ENCODE peak calls at places on chromosomes 2 and 18, in four cellular contexts. F, S, V and O are unnamed samples.
A peak's percentile ranks its signal among the peaks of the same experiment; 100 is the strongest.

GRCh38 chr2:101718993-101719571 is 21.6 kb downstream of the MAP4K4 start:
- DNase-seq in S (no peak), V (no peak), F (no peak), O (no peak)

GRCh38 chr2:98180456-98180855 is 93.5 kb downstream of the VWA3B start:
- DNase-seq in S (no peak), F (no peak), V (no peak), O (no peak)

GRCh38 chr2:194126418-194126817 is 1530.6 kb upstream of the SLC39A10 start:
- DNase-seq in F (no peak), V (no peak), S (no peak), O (no peak)

GRCh38 chr2:76008001-76008702 is 297.4 kb upstream of the GCFC2 start:
- DNase-seq in F (no peak), V (peak; percentile 45), S (no peak), O (no peak)

GRCh38 chr2:162474006-162474405 is 130.1 kb downstream of the GCA start:
- DNase-seq in F (no peak), V (no peak), S (no peak), O (no peak)

GRCh38 chr2:166451451-166451850 is 42.6 kb downstream of the SCN7A start:
- DNase-seq in V (no peak), F (no peak), S (no peak), O (no peak)

GRCh38 chr2:175854665-175855064 is 147.4 kb downstream of the LNPK start:
- DNase-seq in S (no peak), F (no peak), V (no peak), O (no peak)

GRCh38 chr2:190443778-190444481 is 35.8 kb downstream of the MFSD6 start:
- DNase-seq in V (no peak), S (no peak), F (no peak), O (no peak)

GRCh38 chr2:220847006-220847405 is 725.1 kb downstream of the EPHA4 start:
- DNase-seq in F (no peak), V (no peak), S (no peak), O (no peak)

GRCh38 chr2:104254017-104254416 is 599.9 kb upstream of the POU3F3 start:
- DNase-seq in V (no peak), F (no peak), S (no peak), O (no peak)

GRCh38 chr18:61824733-61825363 is 68.0 kb downstream of the RNF152 start:
- DNase-seq in S (no peak), V (no peak), F (no peak), O (no peak)

GRCh38 chr2:133773862-133774674 is 205.8 kb upstream of the NCKAP5 start:
- DNase-seq in F (no peak), S (no peak), V (no peak), O (no peak)

GRCh38 chr2:160336091-160336490 is 136.0 kb upstream of the ITGB6 start:
- DNase-seq in S (no peak), F (no peak), V (no peak), O (no peak)

GRCh38 chr2:241025639-241026038 is 27.2 kb downstream of the SNED1 start:
- DNase-seq in F (no peak), V (no peak), S (no peak), O (no peak)

GRCh38 chr2:218908721-218909619 is 28.3 kb downstream of the WNT10A start:
- DNase-seq in F (peak; percentile 87), V (peak; percentile 89), S (peak; percentile 78), O (peak; percentile 96)

DNA sequence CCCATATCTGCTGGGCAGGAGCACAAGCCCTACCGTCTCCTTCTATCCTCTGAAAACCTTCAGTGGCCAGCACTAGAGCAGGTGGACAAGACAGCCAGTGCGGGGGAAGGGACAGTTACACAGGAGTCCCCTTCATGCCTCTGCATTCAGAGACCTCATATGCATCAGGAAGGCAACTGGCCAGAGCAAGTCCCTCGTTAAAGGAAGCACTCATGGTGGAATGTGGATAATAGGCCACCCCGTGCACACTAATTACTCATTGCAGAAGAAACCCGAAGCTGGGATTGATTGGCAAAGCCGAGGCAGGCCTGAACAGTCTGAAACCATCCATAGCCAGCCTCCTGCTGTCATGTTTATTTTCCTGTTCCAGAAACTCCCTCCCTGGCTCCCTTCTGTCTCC is 11.2 kb downstream of the KIAA2012 start:
- DNase-seq in F (no peak), V (no peak), S (no peak), O (no peak)
- TF ChIP-seq EGR1 in F (no peak), V (no peak), S (no peak), O (no peak)

DNA sequence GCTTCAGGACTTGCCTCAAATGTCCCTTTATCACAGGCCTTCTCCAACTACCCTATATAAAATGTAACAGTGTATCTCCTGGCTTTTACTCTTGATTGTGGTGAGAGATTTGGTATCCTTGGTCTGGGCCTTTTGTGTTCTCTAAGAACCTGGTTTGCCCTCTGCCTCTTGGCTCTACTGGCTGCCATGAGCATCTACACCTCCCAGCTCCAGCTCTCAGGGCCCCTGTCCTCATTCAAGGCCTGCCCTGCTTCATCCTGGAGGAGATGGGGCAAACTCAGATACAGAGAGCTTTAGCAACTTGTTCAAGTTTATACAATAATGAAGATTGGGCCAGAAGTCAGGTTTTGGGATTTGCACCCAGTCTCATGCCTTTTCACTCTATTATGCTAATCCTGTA is 45.0 kb downstream of the QPCT start:
- DNase-seq in F (no peak), S (no peak), V (no peak), O (peak; percentile 23)
- H3K27ac ChIP-seq in F (no peak overlapping the region), S (no peak overlapping the region), V (peak overlapping the region; percentile 43), O (no peak overlapping the region)

GRCh38 chr18:10111944-10112343 is 198.1 kb downstream of the VAPA start:
- DNase-seq in F (no peak), S (no peak), V (no peak), O (no peak)

GRCh38 chr18:10116574-10116973 is 202.8 kb downstream of the VAPA start:
- DNase-seq in V (no peak), S (no peak), F (no peak), O (no peak)

GRCh38 chr18:10119528-10119927 is 205.7 kb downstream of the VAPA start:
- DNase-seq in S (no peak), F (no peak), V (no peak), O (no peak)

GRCh38 chr18:10113156-10114022 is 199.6 kb downstream of the VAPA start:
- DNase-seq in F (no peak), S (no peak), V (no peak), O (no peak)

GRCh38 chr18:10114727-10115463 is 201.1 kb downstream of the VAPA start:
- DNase-seq in F (no peak), S (no peak), V (no peak), O (no peak)
- TF ChIP-seq EGR1 in F (no peak), S (no peak), V (no peak), O (no peak)

GRCh38 chr2:29614295-29614830 is 307.0 kb downstream of the ALK start:
- DNase-seq in F (no peak), V (no peak), S (no peak), O (no peak)

GRCh38 chr2:29615183-29615582 is 306.2 kb downstream of the ALK start:
- DNase-seq in S (no peak), F (no peak), V (no peak), O (no peak)

GRCh38 chr2:29613067-29613466 is 308.3 kb downstream of the ALK start:
- DNase-seq in S (no peak), V (no peak), F (no peak), O (no peak)

GRCh38 chr2:29612568-29612967 is 308.8 kb downstream of the ALK start:
- DNase-seq in V (no peak), S (no peak), F (no peak), O (no peak)

DNA sequence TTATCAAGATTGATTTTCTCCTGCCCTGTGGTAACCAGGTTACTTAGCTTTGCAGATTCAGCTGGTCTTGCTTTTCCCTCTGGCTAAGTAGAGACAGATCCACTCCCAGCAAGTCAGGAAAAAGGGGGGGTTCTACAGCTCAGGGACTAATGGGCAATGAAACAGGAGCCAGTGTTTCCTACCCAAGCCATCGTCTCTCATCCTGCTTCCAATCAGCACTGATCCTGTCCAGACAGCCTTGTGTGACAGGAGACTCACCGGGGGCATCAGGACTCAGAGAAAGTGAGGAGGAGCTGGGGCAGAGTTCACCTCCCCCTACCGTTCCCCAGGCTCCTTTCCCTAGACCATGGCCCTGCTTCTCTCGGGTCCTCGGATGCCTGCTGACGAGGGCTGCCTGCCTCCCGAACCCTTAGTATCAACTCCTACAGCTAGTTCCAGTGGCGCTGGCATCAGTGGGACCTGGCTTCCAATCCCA is 307.6 kb downstream of the ALK start:
- DNase-seq in V (no peak), F (no peak), S (no peak), O (no peak)
- H3K27ac ChIP-seq in V (no peak overlapping the region), F (no peak overlapping the region), S (no peak overlapping the region), O (no peak overlapping the region)

GRCh38 chr2:183164111-183165015 is 40.1 kb downstream of the NUP35 start:
- DNase-seq in F (no peak), V (no peak), S (no peak), O (no peak)
- TF ChIP-seq EGR1 in F (no peak), V (no peak), S (no peak), O (no peak)